ENCODE peak calls at places on chromosome 14, in four cellular contexts. B, K, N and L are unnamed samples.

GRCh38 chr14:101174980-101175606 is 271.6 kb upstream of the RTL1 start:
- DNase-seq in B (no peak), N (no peak), K (no peak), L (no peak)

GRCh38 chr14:58107041-58107440 is 45.0 kb downstream of the ARMH4 start:
- DNase-seq in B (no peak), K (no peak), N (no peak), L (no peak)

GRCh38 chr14:105151131-105151837 is 17.3 kb downstream of the JAG2 start:
- DNase-seq in N (no peak), K (peak), B (no peak), L (no peak)

GRCh38 chr14:44795725-44796124 is 166.0 kb downstream of the KLHL28 start:
- DNase-seq in K (no peak), N (no peak), B (no peak), L (no peak)

GRCh38 chr14:58078471-58078870 is 73.5 kb downstream of the ARMH4 start:
- DNase-seq in N (no peak), B (no peak), K (no peak), L (no peak)

GRCh38 chr14:93538411-93538810 is 107.7 kb downstream of the UNC79 start:
- DNase-seq in N (no peak), K (peak), B (peak), L (no peak)

GRCh38 chr14:29755311-29756052 is 172.2 kb downstream of the PRKD1 start:
- DNase-seq in B (no peak), N (peak), K (no peak), L (no peak)

GRCh38 chr14:106845286-106846087 is 1319.1 kb downstream of the TMEM121 start:
- DNase-seq in B (no peak), N (no peak), K (no peak), L (no peak)

GRCh38 chr14:72555609-72556000 is 338.3 kb downstream of the DPF3 start:
- DNase-seq in K (no peak), N (no peak), B (no peak), L (no peak)

GRCh38 chr14:104975481-104976197 is 2.5 kb downstream of the AHNAK2 start:
- DNase-seq in N (no peak), K (no peak), B (no peak), L (no peak)

GRCh38 chr14:40072175-40072574 is 639.9 kb upstream of the FBXO33 start:
- DNase-seq in N (no peak), K (no peak), B (no peak), L (no peak)

GRCh38 chr14:89924224-89924623 is 30.3 kb downstream of the EFCAB11 start:
- DNase-seq in B (no peak), K (no peak), N (no peak), L (no peak)

GRCh38 chr14:52929192-52929807 is 21.6 kb downstream of the FERMT2 start:
- DNase-seq in B (no peak), N (no peak), K (no peak), L (no peak)

GRCh38 chr14:100432652-100433427 is 109.7 kb downstream of the SLC25A47 start:
- DNase-seq in K (no peak), N (no peak), B (no peak), L (no peak)

GRCh38 chr14:94598816-94599655 is 13.2 kb upstream of the SERPINA3 start:
- DNase-seq in N (peak), K (no peak), B (peak), L (no peak)

GRCh38 chr14:44529026-44529425 is 21.9 kb upstream of the FSCB start:
- DNase-seq in B (no peak), K (no peak), N (no peak), L (peak)

GRCh38 chr14:79369359-79370332 is 841.7 kb downstream of the DIO2 start:
- DNase-seq in K (no peak), N (peak), B (no peak), L (no peak)

GRCh38 chr14:99029150-99029915 is 242.7 kb downstream of the BCL11B start:
- DNase-seq in B (no peak), N (no peak), K (no peak), L (no peak)

GRCh38 chr14:73759183-73759713 is 45.1 kb upstream of the PNMA1 start:
- DNase-seq in K (no peak), N (peak), B (no peak), L (no peak)

GRCh38 chr14:64955297-64955696 is 12.8 kb upstream of the GPX2 start:
- DNase-seq in K (no peak), N (no peak), B (no peak), L (no peak)

GRCh38 chr14:91996951-91997371 is 42.9 kb downstream of the TRIP11 start:
- DNase-seq in N (peak), K (no peak), B (peak), L (peak)

GRCh38 chr14:105979446-105979845 is 453.1 kb downstream of the TMEM121 start:
- DNase-seq in K (no peak), N (no peak), B (no peak), L (no peak)

GRCh38 chr14:25056688-25057078 is 6.7 kb upstream of the STXBP6 start:
- DNase-seq in N (no peak), B (no peak), K (no peak), L (no peak)

GRCh38 chr14:66066991-66067788 is 419.0 kb upstream of the CCDC196 start:
- DNase-seq in K (no peak), N (no peak), B (no peak), L (no peak)

GRCh38 chr14:64444984-64445845 is 20.1 kb upstream of the AKAP5 start:
- DNase-seq in K (no peak), B (no peak), N (peak), L (no peak)

GRCh38 chr14:91249841-91250616 is 5.5 kb upstream of the GPR68 start:
- DNase-seq in K (no peak), N (no peak), B (no peak), L (no peak)

GRCh38 chr14:64158608-64159007 is 135.6 kb downstream of the ESR2 start:
- DNase-seq in B (no peak), N (peak), K (no peak), L (no peak)

GRCh38 chr14:95887351-95887750 is 10.7 kb downstream of the TUNAR start:
- DNase-seq in B (no peak), K (no peak), N (no peak), L (no peak)

GRCh38 chr14:98120831-98121464 is 1151.0 kb downstream of the BCL11B start:
- DNase-seq in N (no peak), B (no peak), K (no peak), L (no peak)

GRCh38 chr14:96125536-96125935 is 79.1 kb upstream of the BDKRB2 start:
- DNase-seq in K (no peak), B (no peak), N (no peak), L (no peak)

GRCh38 chr14:100271247-100271939 is 32.4 kb downstream of the YY1 start:
- DNase-seq in B (no peak), N (peak), K (no peak), L (no peak)

GRCh38 chr14:51821822-51822221 is 38.6 kb upstream of the GNG2 start:
- DNase-seq in B (no peak), N (no peak), K (no peak), L (no peak)

GRCh38 chr14:51817326-51817725 is 43.1 kb upstream of the GNG2 start:
- DNase-seq in K (no peak), N (no peak), B (no peak), L (no peak)

GRCh38 chr14:51816031-51816430 is 44.4 kb upstream of the GNG2 start:
- DNase-seq in K (no peak), B (no peak), N (no peak), L (no peak)

GRCh38 chr14:51822499-51822898 is 37.9 kb upstream of the GNG2 start:
- DNase-seq in N (no peak), K (no peak), B (no peak), L (no peak)

DNA sequence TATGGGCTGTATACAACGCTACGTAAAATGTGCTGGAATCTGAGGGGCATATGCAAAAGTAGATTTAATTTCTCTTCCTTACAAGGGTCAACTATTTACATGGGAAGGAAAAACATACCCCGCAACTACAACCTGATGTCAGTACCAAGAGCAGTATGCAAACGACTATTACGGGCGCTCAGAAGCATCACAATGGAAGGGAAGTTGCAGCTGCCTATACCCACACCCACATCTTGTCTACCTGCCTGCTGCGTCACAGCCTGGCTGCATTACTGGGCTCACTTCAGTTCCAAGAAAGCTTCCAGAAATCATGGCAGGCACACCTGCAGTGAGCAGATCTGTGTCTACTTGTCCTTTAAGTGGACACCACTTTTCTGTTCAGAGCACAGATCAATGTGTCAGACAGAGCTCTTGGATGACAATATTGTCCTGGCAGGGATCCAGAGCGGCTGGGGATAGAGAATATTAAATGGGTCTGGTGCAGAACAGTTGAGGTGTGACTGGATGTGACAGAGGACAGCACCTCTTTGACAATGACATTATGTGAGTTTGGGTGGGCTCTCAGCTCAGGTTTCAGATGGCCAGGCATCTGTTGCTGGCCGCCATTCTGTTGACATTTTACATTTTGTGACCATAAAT is 41.5 kb upstream of the GNG2 start:
- DNase-seq in B (no peak), K (no peak), N (no peak), L (no peak)
- TF ChIP-seq POLR2AphosphoS5 in B (no peak), K (no peak), N (no peak), L (no peak)

DNA sequence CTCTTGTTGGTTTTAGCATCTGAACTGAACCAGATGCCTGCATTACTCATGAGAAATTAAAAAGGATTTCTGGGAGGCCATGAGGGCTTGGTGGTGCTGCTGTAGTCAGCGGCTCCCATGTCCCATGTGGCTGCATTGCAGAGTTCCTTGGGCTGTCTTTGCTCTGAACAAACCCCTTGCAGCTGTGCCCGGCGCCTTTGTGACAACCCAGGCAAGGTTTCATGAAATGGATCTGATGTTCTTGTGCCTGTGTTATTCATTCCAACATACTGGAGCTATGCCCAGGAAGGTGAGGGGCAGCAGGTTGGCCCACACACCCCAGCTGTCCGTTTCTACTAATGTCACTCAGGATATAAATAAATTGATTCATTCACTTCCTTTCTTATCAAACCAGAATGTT is 40.8 kb downstream of the TGFB3 start:
- DNase-seq in B (no peak), N (peak), K (no peak), L (no peak)
- H3K9ac ChIP-seq in B (no peak), N (no peak), K (no peak), L (no peak)

GRCh38 chr14:76149196-76149595 is 2.5 kb upstream of the GPATCH2L start:
- DNase-seq in K (no peak), N (no peak), B (no peak), L (no peak)

GRCh38 chr14:76153919-76154318 is 2.2 kb downstream of the GPATCH2L start:
- DNase-seq in K (no peak), N (no peak), B (no peak), L (no peak)

GRCh38 chr14:76151398-76152332 is at the start of gene GPATCH2L:
- DNase-seq in N (peak), K (peak), B (peak), L (peak)

GRCh38 chr14:76154539-76155126 is 2.9 kb downstream of the GPATCH2L start:
- DNase-seq in N (no peak), B (no peak), K (no peak), L (no peak)

GRCh38 chr14:76152333-76152681 is 585 bp downstream of the GPATCH2L start:
- DNase-seq in K (no peak), N (peak), B (peak), L (no peak)
- TF ChIP-seq EZH2 in K (no peak), N (no peak), B (no peak), L (no peak)

DNA sequence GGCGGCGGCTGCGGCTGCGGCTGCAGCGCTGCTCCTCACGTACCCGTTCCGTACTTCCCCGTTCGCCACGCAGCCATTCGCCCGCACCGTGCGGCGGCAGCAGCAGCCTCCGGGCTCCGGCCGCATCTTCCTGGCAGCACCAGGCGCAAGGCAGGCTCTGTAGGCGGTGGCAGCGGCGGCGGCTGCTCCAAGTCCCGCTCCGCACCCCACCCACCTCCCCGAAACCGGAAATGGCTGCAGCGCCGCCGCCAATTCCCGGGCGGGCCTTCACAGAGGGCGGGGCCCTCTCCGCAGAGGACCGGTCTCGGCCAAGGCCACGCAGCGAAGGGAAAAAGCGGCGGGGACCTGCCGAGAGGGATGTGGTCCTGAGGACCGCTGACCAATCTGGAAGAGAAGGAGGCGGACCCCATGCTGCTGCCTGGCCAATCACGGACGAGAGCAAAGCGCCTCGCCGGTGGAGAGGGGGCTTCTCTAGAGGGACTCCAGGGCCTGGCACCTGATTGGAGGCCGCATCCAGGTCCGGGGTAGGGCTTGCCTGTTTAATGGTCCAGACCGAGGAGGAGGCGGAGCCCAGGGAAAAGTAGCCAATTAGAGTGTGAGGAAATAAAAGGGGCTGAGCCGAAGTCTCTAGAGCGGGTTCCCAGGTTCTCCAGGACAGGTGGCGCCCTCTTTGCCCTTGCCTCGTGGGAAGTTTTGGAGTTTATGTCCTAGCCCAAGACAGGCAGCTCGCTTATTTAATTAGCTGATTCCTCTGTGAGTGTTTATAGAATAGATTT is at the start of gene SPTLC2:
- DNase-seq in B (peak), K (peak), N (peak), L (peak)
- TF ChIP-seq POLR2AphosphoS5 in B (peak), K (peak), N (peak), L (peak)

GRCh38 chr14:54480830-54481562 is 7.8 kb downstream of the GMFB start:
- DNase-seq in B (no peak), K (no peak), N (no peak), L (no peak)
- H3K9ac ChIP-seq in B (no peak), K (no peak), N (no peak), L (no peak)

DNA sequence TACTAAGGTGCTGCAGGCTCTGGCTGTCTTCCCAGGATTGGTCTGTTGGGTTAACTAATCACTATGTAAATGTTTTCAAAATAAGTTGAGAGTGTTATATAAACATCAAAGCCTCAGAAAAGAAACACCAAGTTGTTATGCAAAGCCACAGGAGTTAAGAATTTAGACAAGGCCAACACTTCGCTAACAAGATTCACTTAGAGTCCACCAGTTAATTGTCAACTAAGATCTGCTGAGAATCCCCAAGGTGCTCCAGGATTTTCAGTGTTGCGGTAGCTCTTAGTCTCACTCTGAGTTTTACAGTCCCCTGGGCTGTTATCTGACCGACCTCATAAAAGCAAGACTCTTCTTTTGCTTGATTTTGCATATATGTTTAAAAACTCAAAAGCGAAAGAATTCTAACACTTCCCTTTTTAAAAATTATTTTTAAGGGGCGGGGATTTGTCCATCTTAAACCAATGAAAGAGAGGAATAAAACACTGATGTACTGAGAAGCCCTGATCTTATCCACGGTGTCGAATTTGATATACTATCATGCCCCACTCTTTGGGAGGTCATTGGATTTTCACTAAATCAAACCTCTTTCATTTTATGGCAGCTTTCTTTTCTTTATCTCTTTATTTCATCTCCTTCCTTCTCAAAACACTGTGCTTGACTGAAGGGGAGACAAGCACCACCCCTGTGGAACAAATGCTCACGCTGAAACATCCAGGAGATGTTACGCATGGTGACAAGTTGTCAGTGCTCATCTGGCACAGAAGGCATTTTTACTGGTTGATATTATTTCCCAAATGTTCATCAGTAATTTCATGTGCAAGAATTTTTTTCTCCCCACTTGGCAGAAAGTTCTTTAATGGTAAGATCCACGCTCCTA is 7.0 kb downstream of the NIN start:
- DNase-seq in K (no peak), B (no peak), N (no peak), L (no peak)
- TF ChIP-seq EZH2 in K (no peak), B (no peak), N (no peak), L (no peak)

DNA sequence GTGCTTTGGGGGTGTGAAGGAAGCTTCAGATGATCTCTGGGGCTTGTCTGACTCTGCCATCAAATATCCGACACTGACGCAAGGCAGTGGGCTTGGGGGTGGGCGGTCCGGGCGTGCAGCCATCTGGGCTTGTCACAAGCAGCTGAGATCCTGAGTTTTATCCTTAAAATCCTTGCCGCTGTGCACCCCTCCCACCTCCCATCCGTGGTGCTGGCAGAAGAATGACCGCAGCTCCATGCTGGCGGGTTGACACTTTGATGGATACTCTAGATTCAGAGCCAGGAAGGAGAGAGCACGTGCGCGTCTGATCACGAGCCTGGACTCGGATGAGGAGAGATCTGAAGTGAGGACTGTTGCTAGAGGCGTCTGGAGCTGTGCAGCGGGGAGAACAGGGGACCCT is 3.0 kb downstream of the ZFYVE21 start:
- DNase-seq in B (no peak), N (no peak), K (no peak), L (no peak)
- TF ChIP-seq POLR2AphosphoS5 in B (no peak), N (no peak), K (no peak), L (no peak)

DNA sequence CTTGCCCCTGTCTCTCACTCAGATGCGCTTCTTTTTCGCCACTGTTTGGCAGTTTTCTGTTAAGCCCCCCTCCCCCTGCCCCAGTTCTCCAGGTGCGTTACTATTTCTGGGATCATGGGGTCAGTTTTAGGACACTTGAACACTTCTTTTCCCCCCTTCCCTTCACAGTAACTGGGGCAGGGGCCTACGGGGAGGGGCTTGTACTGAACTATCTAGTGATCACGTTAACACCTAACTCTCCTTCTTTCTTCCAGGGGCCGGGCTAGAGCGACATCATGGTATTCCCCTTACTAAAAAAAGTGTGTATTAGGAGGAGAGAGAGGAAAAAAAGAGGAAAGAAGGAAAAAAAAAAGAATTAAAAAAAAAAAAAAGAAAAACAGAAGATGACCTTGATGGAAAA is 3.7 kb downstream of the PABPN1 start:
- DNase-seq in B (no peak), N (no peak), K (peak), L (no peak)
- H3K9ac ChIP-seq in B (no peak), N (no peak), K (no peak), L (no peak)

GRCh38 chr14:60707858-60708257 is 16.3 kb downstream of the SIX4 start:
- DNase-seq in K (no peak), N (no peak), B (no peak), L (no peak)
- TF ChIP-seq EZH2 in K (no peak), N (no peak), B (no peak), L (no peak)

GRCh38 chr14:69107407-69108003 is 45.4 kb downstream of the DCAF5 start:
- DNase-seq in B (peak), N (peak), K (no peak), L (peak)
- TF ChIP-seq POLR2AphosphoS5 in B (peak), N (no peak), K (no peak), L (no peak)